ENCODE peak calls at places on chromosomes 11 and 22, in five cellular contexts. W, B, E, P and Z are unnamed samples.

GRCh38 chr11:17428930-17429329 is 40.5 kb upstream of the KCNJ11 start:
- DNase-seq in E (no peak), W (no peak), P (no peak), B (no peak), Z (no peak)

GRCh38 chr11:14065153-14065552 is 102.6 kb downstream of the SPON1 start:
- DNase-seq in B (no peak), E (no peak), W (peak; percentile 30), P (no peak), Z (no peak)

GRCh38 chr11:6320411-6321207 is at the start of gene CAVIN3:
- DNase-seq in W (peak; percentile 73), P (peak; percentile 70), B (peak; percentile 57), E (peak; percentile 90), Z (no peak)

GRCh38 chr11:101576536-101576935 is 7.3 kb downstream of the TRPC6 start:
- DNase-seq in E (no peak), B (no peak), P (no peak), W (no peak), Z (no peak)

GRCh38 chr11:128474036-128474874 is 113.1 kb downstream of the ETS1 start:
- DNase-seq in W (no peak), P (no peak), B (no peak), E (no peak), Z (no peak)

GRCh38 chr11:976431-977160 is 50.9 kb downstream of the AP2A2 start:
- DNase-seq in E (no peak), B (no peak), W (no peak), P (no peak), Z (no peak)

GRCh38 chr11:64025205-64025604 is 10.5 kb upstream of the FLRT1 start:
- DNase-seq in P (no peak), W (no peak), B (no peak), E (no peak), Z (no peak)

GRCh38 chr22:43825651-43826050 is 13.5 kb upstream of the EFCAB6 start:
- DNase-seq in E (no peak), P (peak; percentile 0), W (no peak), B (no peak), Z (no peak)

GRCh38 chr22:40721266-40721665 is 42.0 kb downstream of the MCHR1 start:
- DNase-seq in P (no peak), E (no peak), B (no peak), W (no peak), Z (no peak)

GRCh38 chr11:22976146-22976545 is 115.9 kb upstream of the CCDC179 start:
- DNase-seq in P (peak; percentile 27), B (no peak), W (no peak), E (no peak), Z (no peak)

GRCh38 chr22:38310518-38311330 is 6.5 kb downstream of the CSNK1E start:
- DNase-seq in E (no peak), W (no peak), B (no peak), P (no peak), Z (no peak)

GRCh38 chr11:128424271-128424709 is 163.1 kb downstream of the ETS1 start:
- DNase-seq in B (no peak), E (peak; percentile 67), W (no peak), P (no peak), Z (no peak)

GRCh38 chr11:48538991-48539390 is 50.4 kb downstream of the OR4A47 start:
- DNase-seq in B (no peak), W (no peak), P (no peak), E (no peak), Z (no peak)
- H3K9me3 ChIP-seq in B (no peaks in the 10 kb centered on the region), W (peaks cover 2% of the 10 kb centered on the region), P (peaks cover 8% of the 10 kb centered on the region), E (peaks cover 17% of the 10 kb centered on the region), Z (no peaks in the 10 kb centered on the region)

DNA sequence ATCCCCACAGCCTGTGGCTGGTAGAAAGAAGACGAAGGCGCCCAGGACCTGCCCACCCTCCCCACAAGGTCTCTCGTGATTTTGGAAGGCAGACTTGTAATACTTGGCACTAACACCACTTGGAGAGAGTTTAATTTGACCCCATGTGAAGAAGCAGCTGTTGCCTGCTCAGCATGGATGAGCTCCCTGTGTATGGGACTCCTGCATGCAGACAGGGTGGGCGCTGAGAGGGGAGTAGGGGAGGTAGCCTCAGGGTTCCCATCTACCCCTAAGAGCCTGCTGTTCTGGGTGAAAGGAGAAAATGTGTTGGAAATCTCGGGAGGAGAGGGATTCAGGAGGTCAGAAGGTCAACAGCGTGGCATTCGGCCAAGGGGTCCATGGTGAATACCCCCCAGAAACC is 625.9 kb downstream of the TBC1D22A start:
- DNase-seq in E (no peak), P (no peak), W (no peak), B (no peak), Z (no peak)
- H3K9me3 ChIP-seq in E (no peaks in the 10 kb centered on the region), P (no peaks in the 10 kb centered on the region), W (no peaks in the 10 kb centered on the region), B (no peaks in the 10 kb centered on the region), Z (no peaks in the 10 kb centered on the region)

DNA sequence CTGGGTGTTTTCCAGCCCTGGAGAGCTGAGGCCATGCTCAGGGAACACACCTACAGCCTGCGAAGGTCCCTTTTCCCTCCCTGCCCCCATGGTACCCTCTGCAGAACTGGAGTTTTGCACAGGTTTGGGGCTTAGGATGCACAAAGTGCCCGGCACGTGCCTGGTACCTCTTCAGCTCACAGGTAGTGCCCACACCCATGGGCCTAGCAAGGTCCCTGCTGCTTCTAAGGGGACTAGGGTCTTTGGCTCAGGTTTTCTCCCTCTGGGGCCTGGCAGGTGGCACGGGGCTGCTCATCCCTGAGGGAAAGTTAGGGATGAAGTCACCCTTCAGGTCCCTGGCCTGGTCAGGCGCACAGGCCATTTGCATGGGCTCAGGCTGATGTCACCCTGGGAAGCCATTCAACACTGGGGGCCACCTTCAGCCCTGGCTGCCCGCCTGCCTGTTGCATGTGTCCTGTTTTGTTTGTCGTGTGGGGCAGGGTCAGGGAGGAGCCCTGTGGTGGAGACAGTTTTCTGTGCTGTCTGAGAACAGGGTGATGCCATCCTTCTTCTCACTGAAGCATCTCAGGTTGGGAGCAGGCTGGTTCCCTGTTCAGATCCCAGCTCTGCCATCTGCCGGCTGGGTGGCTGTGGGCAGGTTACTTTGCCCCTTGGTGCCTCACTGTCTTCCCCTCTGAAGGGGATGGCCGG is 68.3 kb upstream of the CRYBB3 start:
- DNase-seq in E (no peak), W (no peak), P (no peak), B (no peak), Z (no peak)
- H3K9me3 ChIP-seq in E (no peaks in the 10 kb centered on the region), W (no peaks in the 10 kb centered on the region), P (no peaks in the 10 kb centered on the region), B (no peaks in the 10 kb centered on the region), Z (no peaks in the 10 kb centered on the region)

DNA sequence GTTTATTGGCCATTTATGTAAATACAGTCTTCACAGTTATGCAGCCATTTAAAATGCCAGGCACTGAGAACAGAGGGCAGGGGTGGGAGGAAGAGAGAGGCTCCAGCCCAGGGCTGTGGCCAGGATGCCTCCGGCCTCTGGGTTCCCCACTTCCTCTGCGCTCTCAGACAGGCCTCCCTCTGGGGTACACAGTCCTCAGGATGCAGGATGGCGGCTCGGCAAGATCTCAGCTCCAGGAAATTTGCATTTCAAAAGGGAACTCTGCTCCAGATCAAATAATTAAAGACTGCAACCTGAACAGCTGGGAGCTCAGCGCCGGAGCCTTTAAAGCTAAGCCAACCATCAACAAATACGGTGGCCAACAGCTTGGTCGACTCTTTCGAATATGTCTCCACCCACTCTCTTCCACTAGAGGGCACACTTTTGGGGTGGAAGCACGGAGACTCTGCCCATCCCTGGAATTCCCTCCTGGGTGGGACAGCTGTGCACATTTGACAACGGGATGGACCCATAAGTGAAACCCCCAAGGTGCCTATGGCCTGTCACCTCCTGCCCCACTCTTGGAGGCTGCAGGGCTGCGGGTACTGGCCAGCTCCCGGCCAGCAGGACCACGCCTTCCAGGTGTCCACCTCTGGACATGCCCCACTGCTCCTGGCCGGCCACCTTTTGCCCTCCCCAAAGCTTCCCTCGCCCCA is 1044.7 kb downstream of the BRD1 start:
- DNase-seq in B (no peak), P (no peak), W (peak; percentile 8), E (no peak), Z (no peak)
- H3K9me3 ChIP-seq in B (no peaks in the 10 kb centered on the region), P (peaks cover 5% of the 10 kb centered on the region), W (no peaks in the 10 kb centered on the region), E (peaks cover 2% of the 10 kb centered on the region), Z (no peaks in the 10 kb centered on the region)

GRCh38 chr11:3368199-3368598 is 10.7 kb downstream of the ZNF195 start:
- DNase-seq in B (no peak), P (no peak), E (no peak), W (no peak), Z (no peak)
- H3K9me3 ChIP-seq in B (peaks cover 19% of the 10 kb centered on the region), P (peaks cover 33% of the 10 kb centered on the region), E (peaks cover 32% of the 10 kb centered on the region), W (peaks cover 22% of the 10 kb centered on the region), Z (peaks cover 20% of the 10 kb centered on the region)

GRCh38 chr22:48868554-48868953 is 959.1 kb downstream of the BRD1 start:
- DNase-seq in E (peak; percentile 7), B (no peak), W (peak; percentile 6), P (no peak), Z (no peak)

GRCh38 chr22:48869161-48869560 is 958.5 kb downstream of the BRD1 start:
- DNase-seq in P (no peak), B (no peak), W (peak; percentile 19), E (peak; percentile 4), Z (no peak)

GRCh38 chr22:48866906-48867597 is 960.6 kb downstream of the BRD1 start:
- DNase-seq in E (peak; percentile 28), B (no peak), W (peak; percentile 15), P (no peak), Z (no peak)

GRCh38 chr22:48869788-48870187 is 957.9 kb downstream of the BRD1 start:
- DNase-seq in P (no peak), E (no peak), W (no peak), B (no peak), Z (no peak)

DNA sequence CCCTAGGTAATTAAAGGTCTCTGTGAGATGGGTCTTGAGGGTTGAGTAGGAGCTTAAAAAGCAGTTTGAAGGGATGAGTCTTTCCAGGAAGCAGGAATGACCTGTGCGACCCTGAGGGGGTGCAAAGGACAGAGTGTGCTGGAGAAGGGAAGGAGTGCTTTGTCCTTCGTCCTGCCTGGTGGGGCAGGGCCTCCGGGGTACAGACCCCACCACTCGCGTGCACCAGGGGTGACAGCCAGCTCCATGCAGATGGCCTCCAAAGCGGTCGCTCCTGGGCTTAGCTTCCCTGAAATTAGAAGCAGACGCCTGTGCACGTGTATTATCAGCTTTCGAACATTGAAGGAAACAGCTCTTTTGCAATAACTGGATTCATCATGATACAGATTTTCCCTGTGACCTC is 959.8 kb downstream of the BRD1 start:
- DNase-seq in W (no peak), B (no peak), P (no peak), E (peak; percentile 4), Z (no peak)
- H3K9me3 ChIP-seq in W (peaks cover 8% of the 10 kb centered on the region), B (no peaks in the 10 kb centered on the region), P (peaks cover 19% of the 10 kb centered on the region), E (peaks cover 6% of the 10 kb centered on the region), Z (no peaks in the 10 kb centered on the region)

DNA sequence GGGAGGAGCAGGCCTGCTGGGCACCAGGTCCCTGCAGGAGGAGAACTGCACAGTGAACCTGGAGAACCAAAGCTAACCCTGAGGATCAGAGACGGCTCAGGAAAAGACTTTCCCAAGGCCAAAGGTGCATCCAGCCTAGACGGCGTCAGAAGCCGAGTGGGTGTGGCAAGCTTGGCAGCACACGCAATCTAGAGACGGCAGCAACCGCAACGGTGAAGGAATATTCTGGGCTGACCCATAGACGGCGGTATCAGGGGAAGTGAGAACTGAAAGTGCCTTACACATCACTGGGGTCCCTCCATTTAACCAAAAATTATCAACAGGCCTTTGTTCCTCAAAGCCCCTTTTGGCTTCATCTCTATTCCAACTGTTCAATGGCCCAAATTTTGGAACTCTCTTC is 26.2 kb downstream of the SPATA19 start:
- DNase-seq in P (no peak), E (no peak), W (no peak), B (no peak), Z (no peak)
- H3K9me3 ChIP-seq in P (no peaks in the 10 kb centered on the region), E (no peaks in the 10 kb centered on the region), W (no peaks in the 10 kb centered on the region), B (no peaks in the 10 kb centered on the region), Z (no peaks in the 10 kb centered on the region)

GRCh38 chr11:74870485-74870884 is 78.4 kb downstream of the XRRA1 start:
- DNase-seq in B (no peak), P (no peak), E (no peak), W (no peak), Z (no peak)
- H3K9me3 ChIP-seq in B (peaks cover 75% of the 10 kb centered on the region), P (peaks cover 98% of the 10 kb centered on the region), E (peaks cover 94% of the 10 kb centered on the region), W (peaks cover 79% of the 10 kb centered on the region), Z (peaks cover 24% of the 10 kb centered on the region)